ENCODE peak calls at places on chromosomes 12 and 14, in four cellular contexts. One of them, this sample, is unnamed.
A peak's percentile ranks its signal among the peaks of the same experiment; 100 is the strongest.

GRCh38 chr12:47343684-47344567 is 264.2 kb upstream of the AMIGO2 start:
- DNase-seq in CD8-positive, alpha-beta memory T cell: no peak
- DNase-seq in foreskin fibroblast: peak; percentile 2
- DNase-seq in CD4-positive, alpha-beta T cell: no peak
- DNase-seq in this sample: no peak

GRCh38 chr14:68692916-68693771 is 99.7 kb downstream of the ZFP36L1 start:
- DNase-seq in CD8-positive, alpha-beta memory T cell: no peak
- DNase-seq in foreskin fibroblast: peak; percentile 84
- DNase-seq in CD4-positive, alpha-beta T cell: no peak
- DNase-seq in this sample: no peak

GRCh38 chr12:1443421-1444141 is 150.8 kb downstream of the FBXL14 start:
- DNase-seq in CD8-positive, alpha-beta memory T cell: no peak
- DNase-seq in foreskin fibroblast: peak; percentile 75
- DNase-seq in CD4-positive, alpha-beta T cell: no peak
- DNase-seq in this sample: no peak

GRCh38 chr12:125105600-125105999 is 40.4 kb downstream of the AACS start:
- DNase-seq in CD8-positive, alpha-beta memory T cell: no peak
- DNase-seq in foreskin fibroblast: no peak
- DNase-seq in CD4-positive, alpha-beta T cell: no peak
- DNase-seq in this sample: no peak

GRCh38 chr12:25558566-25558965 is 5.5 kb upstream of the LMNTD1 start:
- DNase-seq in CD8-positive, alpha-beta memory T cell: no peak
- DNase-seq in foreskin fibroblast: no peak
- DNase-seq in CD4-positive, alpha-beta T cell: no peak
- DNase-seq in this sample: no peak

GRCh38 chr14:93859957-93860356 is 67.2 kb upstream of the FAM181A start:
- DNase-seq in CD8-positive, alpha-beta memory T cell: no peak
- DNase-seq in foreskin fibroblast: no peak
- DNase-seq in CD4-positive, alpha-beta T cell: no peak
- DNase-seq in this sample: no peak

GRCh38 chr12:93243689-93244513 is 133.8 kb upstream of the NUDT4 start:
- DNase-seq in CD8-positive, alpha-beta memory T cell: no peak
- DNase-seq in foreskin fibroblast: peak; percentile 79
- DNase-seq in CD4-positive, alpha-beta T cell: no peak
- DNase-seq in this sample: no peak

GRCh38 chr12:21026302-21026701 is 104.7 kb upstream of the SLCO1B1 start:
- DNase-seq in CD8-positive, alpha-beta memory T cell: no peak
- DNase-seq in foreskin fibroblast: no peak
- DNase-seq in CD4-positive, alpha-beta T cell: no peak
- DNase-seq in this sample: no peak